ENCODE peak calls at places on chromosomes 3 and 15, in nine cellular contexts. W is right lobe of liver; F is fibroblast of lung; S is trophoblast cell; I is substantia nigra; H is CD4-positive, alpha-beta T cell; G is transverse colon; B is tibial artery; X is H1. E is an unnamed sample.

GRCh38 chr3:178289544-178290160 is 246.6 kb upstream of the KCNMB2 start:
- DNase-seq in W (no peak), F (no peak), S (no peak), I (no peak), H (no peak), G (no peak), B (no peak), X (no peak), E (no peak)

GRCh38 chr3:126517291-126517951 is at the start of gene UROC1:
- DNase-seq in W (peak; percentile 96), F (no peak), S (no peak), I (no peak), H (no peak), G (no peak), B (peak; percentile 47), X (no peak), E (peak; percentile 65)

GRCh38 chr3:61381745-61382392 is 130.6 kb upstream of the FHIT start:
- DNase-seq in W (no peak), F (peak; percentile 12), S (peak; percentile 79), I (no peak), H (no peak), G (no peak), B (no peak), X (no peak), E (no peak)

GRCh38 chr3:18586076-18586475 is 160.9 kb upstream of the SATB1 start:
- DNase-seq in W (no peak), F (peak; percentile 5), S (no peak), I (no peak), H (no peak), G (no peak), B (no peak), X (no peak), E (no peak)

GRCh38 chr3:30934208-30934550 is 39.7 kb upstream of the GADL1 start:
- DNase-seq in W (no peak), F (peak; percentile 48), S (peak; percentile 46), I (no peak), H (no peak), G (no peak), B (no peak), X (peak; percentile 5), E (no peak)

GRCh38 chr3:64617610-64618009 is 70.2 kb downstream of the ADAMTS9 start:
- DNase-seq in W (no peak), F (no peak), S (no peak), I (no peak), H (no peak), G (no peak), B (no peak), X (no peak), E (no peak)

GRCh38 chr15:85318048-85318731 is 62.2 kb upstream of the AKAP13 start:
- DNase-seq in W (no peak), F (peak; percentile 92), S (peak; percentile 27), I (no peak), H (no peak), G (peak; percentile 84), B (no peak), X (no peak), E (no peak)

GRCh38 chr15:65303687-65304392 is 637 bp upstream of the RNU5B-1 start:
- DNase-seq in W (no peak), F (peak; percentile 60), S (peak; percentile 77), I (peak; percentile 26), H (peak; percentile 62), G (peak; percentile 81), B (peak; percentile 87), X (no peak), E (no peak)

GRCh38 chr3:133383175-133383574 is 16.7 kb upstream of the BFSP2 start:
- DNase-seq in W (no peak), F (no peak), S (peak; percentile 67), I (no peak), H (no peak), G (no peak), B (no peak), X (no peak), E (no peak)

GRCh38 chr15:63843901-63844317 is 10.2 kb upstream of the HERC1 start:
- DNase-seq in W (no peak), F (peak; percentile 63), S (peak; percentile 98), I (no peak), H (no peak), G (no peak), B (no peak), X (no peak), E (no peak)

GRCh38 chr3:186653079-186653710 is 12.6 kb upstream of the HRG start:
- DNase-seq in W (no peak), F (no peak), S (no peak), I (no peak), H (no peak), G (no peak), B (no peak), X (no peak), E (no peak)
- H3K27ac ChIP-seq in W (no peak overlapping the region), F (no peak overlapping the region), S (no peak overlapping the region), I (no peak overlapping the region), H (no peak overlapping the region), G (no peak overlapping the region), B (no peak overlapping the region), X (no peak overlapping the region), E (no peak overlapping the region)

GRCh38 chr3:194396897-194397756 is 1.9 kb downstream of the GP5 start:
- DNase-seq in W (no peak), F (peak; percentile 51), S (no peak), I (no peak), H (peak; percentile 36), G (no peak), B (peak; percentile 59), X (no peak), E (no peak)
- H3K27ac ChIP-seq in W (peak overlapping the region; percentile 35), F (no peak overlapping the region), S (no peak overlapping the region), I (no peak overlapping the region), H (peak overlapping the region; percentile 50), G (peak overlapping the region; percentile 63), B (no peak overlapping the region), X (no peak overlapping the region), E (no peak overlapping the region)

GRCh38 chr15:76336254-76337046 is at the start of gene ISL2:
- DNase-seq in W (peak; percentile 66), F (peak; percentile 36), S (peak; percentile 61), I (peak; percentile 31), H (no peak), G (peak; percentile 85), B (no peak), X (peak; percentile 89), E (peak; percentile 94)
- H3K27ac ChIP-seq in W (no peak within 1 kb of the TSS), F (no peak within 1 kb of the TSS), S (no peak within 1 kb of the TSS), I (no peak within 1 kb of the TSS), H (no peak within 1 kb of the TSS), G (peak within 1 kb of the TSS; percentile 70), B (no peak within 1 kb of the TSS), X (no peak within 1 kb of the TSS), E (peak within 1 kb of the TSS; percentile 74)

DNA sequence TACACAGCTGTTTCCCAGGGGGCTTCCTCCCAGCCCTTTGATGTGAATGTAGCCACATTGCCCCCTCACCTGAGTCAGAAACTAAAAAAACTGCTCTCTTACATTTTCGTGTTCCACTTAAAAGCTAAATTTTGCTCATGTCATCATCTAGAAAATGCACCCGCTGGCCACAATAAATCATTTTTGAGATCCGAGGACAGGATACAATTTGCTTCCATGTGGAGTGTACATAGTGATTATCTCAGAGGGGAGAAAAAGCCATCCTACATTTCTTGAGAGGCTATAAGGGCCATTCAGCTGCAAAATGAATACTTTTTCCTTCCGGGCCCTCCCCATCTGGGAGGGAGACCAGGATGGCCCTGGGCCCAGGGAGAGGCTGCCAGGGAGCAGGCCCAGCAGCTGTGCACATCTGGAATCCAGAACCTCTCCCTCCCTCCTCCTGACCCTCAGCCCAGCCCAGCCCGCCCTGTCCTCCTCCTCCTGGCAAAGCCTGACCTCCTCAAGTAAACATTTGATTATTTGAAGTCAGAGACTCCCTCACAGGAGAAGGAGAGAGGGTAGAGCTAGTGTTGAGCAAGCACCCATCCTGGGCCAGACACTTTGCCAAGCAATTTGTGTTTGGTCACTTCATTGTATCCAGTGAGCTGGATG is 59.1 kb downstream of the CORO2B start:
- DNase-seq in W (no peak), F (no peak), S (no peak), I (no peak), H (no peak), G (peak; percentile 42), B (peak; percentile 82), X (no peak), E (no peak)
- H3K27ac ChIP-seq in W (no peak overlapping the region), F (peak overlapping the region; percentile 69), S (no peak overlapping the region), I (peak overlapping the region; percentile 43), H (no peak overlapping the region), G (peak overlapping the region; percentile 61), B (peak overlapping the region; percentile 26), X (no peak overlapping the region), E (no peak overlapping the region)

GRCh38 chr3:8519156-8519555 is 17.5 kb downstream of the LMCD1 start:
- DNase-seq in W (no peak), F (peak; percentile 94), S (no peak), I (no peak), H (no peak), G (no peak), B (no peak), X (no peak), E (no peak)
- H3K27ac ChIP-seq in W (no peak overlapping the region), F (no peak overlapping the region), S (no peak overlapping the region), I (no peak overlapping the region), H (no peak overlapping the region), G (no peak overlapping the region), B (peak overlapping the region; percentile 74), X (no peak overlapping the region), E (no peak overlapping the region)

GRCh38 chr3:45029661-45030060 is 3.6 kb downstream of the CLEC3B start:
- DNase-seq in W (no peak), F (peak; percentile 88), S (peak; percentile 86), I (no peak), H (no peak), G (no peak), B (no peak), X (no peak), E (no peak)
- H3K27ac ChIP-seq in W (no peak overlapping the region), F (peak overlapping the region; percentile 50), S (no peak overlapping the region), I (no peak overlapping the region), H (no peak overlapping the region), G (no peak overlapping the region), B (peak overlapping the region; percentile 76), X (no peak overlapping the region), E (no peak overlapping the region)

GRCh38 chr3:98733778-98734281 is 29.3 kb upstream of the ST3GAL6 start:
- DNase-seq in W (peak; percentile 65), F (peak; percentile 20), S (no peak), I (no peak), H (no peak), G (peak; percentile 13), B (no peak), X (no peak), E (peak; percentile 49)

GRCh38 chr3:98731720-98732238 is 31.4 kb upstream of the ST3GAL6 start:
- DNase-seq in W (peak; percentile 52), F (no peak), S (no peak), I (no peak), H (no peak), G (no peak), B (no peak), X (no peak), E (no peak)

GRCh38 chr3:98732239-98733054 is 30.7 kb upstream of the ST3GAL6 start:
- DNase-seq in W (peak; percentile 91), F (peak; percentile 35), S (peak; percentile 61), I (peak; percentile 41), H (no peak), G (peak; percentile 23), B (peak; percentile 72), X (peak; percentile 31), E (peak; percentile 69)

GRCh38 chr3:98734311-98734710 is 28.8 kb upstream of the ST3GAL6 start:
- DNase-seq in W (no peak), F (no peak), S (peak; percentile 54), I (no peak), H (no peak), G (no peak), B (no peak), X (no peak), E (no peak)

GRCh38 chr3:98733055-98733777 is 29.9 kb upstream of the ST3GAL6 start:
- DNase-seq in W (peak; percentile 54), F (peak; percentile 21), S (no peak), I (peak; percentile 36), H (no peak), G (peak; percentile 13), B (peak; percentile 64), X (no peak), E (no peak)
- H3K27ac ChIP-seq in W (peak overlapping the region; percentile 90), F (no peak overlapping the region), S (peak overlapping the region; percentile 59), I (peak overlapping the region; percentile 75), H (no peak overlapping the region), G (peak overlapping the region; percentile 77), B (peak overlapping the region; percentile 85), X (no peak overlapping the region), E (peak overlapping the region; percentile 73)